ENCODE peak calls at places on chromosome 16, in four cellular contexts. One of them, this sample, is unnamed.

GRCh38 chr16:2520784-2521577 is 810 bp downstream of the AMDHD2 start:
- DNase-seq in epithelial cell of prostate: no peak
- DNase-seq in uterus: no peak
- DNase-seq in pancreas: peak
- DNase-seq in this sample: no peak

GRCh38 chr16:11080327-11080967 is 136.1 kb downstream of the CLEC16A start:
- DNase-seq in pancreas: no peak
- DNase-seq in uterus: no peak
- DNase-seq in epithelial cell of prostate: no peak
- DNase-seq in this sample: no peak

GRCh38 chr16:877242-878065 is 76.9 kb upstream of the GNG13 start:
- DNase-seq in epithelial cell of prostate: no peak
- DNase-seq in pancreas: no peak
- DNase-seq in uterus: no peak
- DNase-seq in this sample: no peak

GRCh38 chr16:61471737-61472136 is 564.5 kb downstream of the CDH8 start:
- DNase-seq in uterus: no peak
- DNase-seq in pancreas: no peak
- DNase-seq in epithelial cell of prostate: no peak
- DNase-seq in this sample: no peak

GRCh38 chr16:16150117-16150877 is 73.0 kb downstream of the ABCC6 start:
- DNase-seq in epithelial cell of prostate: no peak
- DNase-seq in uterus: peak
- DNase-seq in pancreas: peak
- DNase-seq in this sample: no peak

GRCh38 chr16:17556276-17557052 is 85.7 kb upstream of the XYLT1 start:
- DNase-seq in uterus: no peak
- DNase-seq in pancreas: no peak
- DNase-seq in epithelial cell of prostate: peak
- DNase-seq in this sample: no peak

GRCh38 chr16:77553130-77553529 is 118.3 kb upstream of the ADAMTS18 start:
- DNase-seq in pancreas: no peak
- DNase-seq in uterus: no peak
- DNase-seq in epithelial cell of prostate: no peak
- DNase-seq in this sample: no peak

GRCh38 chr16:728890-729744 is 2.2 kb downstream of the HAGHL start:
- DNase-seq in pancreas: peak
- DNase-seq in epithelial cell of prostate: no peak
- DNase-seq in uterus: no peak
- DNase-seq in this sample: no peak

GRCh38 chr16:12089492-12090161 is 113.1 kb downstream of the SNX29 start:
- DNase-seq in uterus: no peak
- DNase-seq in epithelial cell of prostate: peak
- DNase-seq in pancreas: no peak
- DNase-seq in this sample: no peak

GRCh38 chr16:28935924-28936783 is 4.4 kb downstream of the CD19 start:
- DNase-seq in uterus: peak
- DNase-seq in epithelial cell of prostate: no peak
- DNase-seq in pancreas: peak
- DNase-seq in this sample: peak

GRCh38 chr16:85369060-85369459 is 244.1 kb upstream of the GSE1 start:
- DNase-seq in pancreas: no peak
- DNase-seq in uterus: no peak
- DNase-seq in epithelial cell of prostate: no peak
- DNase-seq in this sample: no peak

GRCh38 chr16:67613808-67614207 is 31.1 kb upstream of the CARMIL2 start:
- DNase-seq in uterus: no peak
- DNase-seq in epithelial cell of prostate: no peak
- DNase-seq in pancreas: no peak
- DNase-seq in this sample: no peak

GRCh38 chr16:50025544-50025931 is 513 bp downstream of the CNEP1R1 start:
- DNase-seq in uterus: no peak
- DNase-seq in pancreas: no peak
- DNase-seq in epithelial cell of prostate: no peak
- DNase-seq in this sample: no peak

GRCh38 chr16:85209526-85210121 is 97.4 kb upstream of the CIBAR2 start:
- DNase-seq in uterus: no peak
- DNase-seq in pancreas: peak
- DNase-seq in epithelial cell of prostate: no peak
- DNase-seq in this sample: no peak

GRCh38 chr16:4649744-4650442 is 25.3 kb downstream of the MGRN1 start:
- DNase-seq in pancreas: no peak
- DNase-seq in epithelial cell of prostate: no peak
- DNase-seq in uterus: no peak
- DNase-seq in this sample: no peak

GRCh38 chr16:17063156-17063555 is 407.6 kb downstream of the XYLT1 start:
- DNase-seq in pancreas: no peak
- DNase-seq in uterus: no peak
- DNase-seq in epithelial cell of prostate: peak
- DNase-seq in this sample: no peak

GRCh38 chr16:87487361-87487924 is 5.4 kb downstream of the ZCCHC14 start:
- DNase-seq in epithelial cell of prostate: peak
- DNase-seq in pancreas: peak
- DNase-seq in uterus: no peak
- DNase-seq in this sample: no peak

GRCh38 chr16:84096447-84097005 is 20.2 kb downstream of the MBTPS1 start:
- DNase-seq in uterus: no peak
- DNase-seq in pancreas: no peak
- DNase-seq in epithelial cell of prostate: no peak
- DNase-seq in this sample: no peak

GRCh38 chr16:72903176-72903575 is 144.8 kb downstream of the ZFHX3 start:
- DNase-seq in uterus: no peak
- DNase-seq in pancreas: no peak
- DNase-seq in epithelial cell of prostate: no peak
- DNase-seq in this sample: no peak

GRCh38 chr16:11383481-11384183 is 38.4 kb downstream of the RMI2 start:
- DNase-seq in uterus: no peak
- DNase-seq in epithelial cell of prostate: no peak
- DNase-seq in pancreas: no peak
- DNase-seq in this sample: no peak

GRCh38 chr16:53346-54236 is at the start of the genes POLR3K and SNRNP25:
- DNase-seq in uterus: peak
- DNase-seq in pancreas: peak
- DNase-seq in epithelial cell of prostate: peak
- DNase-seq in this sample: peak

GRCh38 chr16:81096715-81097208 is 567 bp upstream of the GCSH start:
- DNase-seq in uterus: peak
- DNase-seq in pancreas: no peak
- DNase-seq in epithelial cell of prostate: no peak
- DNase-seq in this sample: no peak
- H3K27ac ChIP-seq in uterus: peak
- H3K27ac ChIP-seq in pancreas: no peak
- H3K27ac ChIP-seq in epithelial cell of prostate: peak
- H3K27ac ChIP-seq in this sample: peak

GRCh38 chr16:22188595-22189442 is 17.3 kb upstream of the EEF2K start:
- DNase-seq in epithelial cell of prostate: peak
- DNase-seq in pancreas: peak
- DNase-seq in uterus: peak
- DNase-seq in this sample: peak
- H3K27ac ChIP-seq in epithelial cell of prostate: peak
- H3K27ac ChIP-seq in pancreas: peak
- H3K27ac ChIP-seq in uterus: peak
- H3K27ac ChIP-seq in this sample: peak

DNA sequence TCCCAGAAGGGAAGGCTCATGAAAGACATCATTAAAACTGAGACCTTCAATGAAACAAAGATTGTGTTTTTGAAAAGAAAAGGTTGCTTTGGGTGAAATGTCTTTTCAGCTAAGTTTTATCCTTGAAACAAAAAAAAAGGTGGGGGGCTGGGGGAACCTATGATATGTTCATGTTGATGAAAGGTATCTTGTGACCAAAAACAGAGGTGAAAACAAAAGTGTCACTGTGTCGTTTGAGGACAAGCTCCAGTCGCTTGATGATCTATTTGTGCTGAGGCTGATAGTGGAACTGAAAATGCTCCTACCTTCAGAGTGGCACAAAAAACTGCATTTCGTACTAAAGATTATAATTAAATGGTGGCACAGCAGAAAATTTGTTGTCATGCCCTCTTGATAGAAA is 59.0 kb downstream of the IQCK start:
- DNase-seq in epithelial cell of prostate: no peak
- DNase-seq in pancreas: no peak
- DNase-seq in uterus: no peak
- DNase-seq in this sample: no peak
- H3K27ac ChIP-seq in epithelial cell of prostate: no peak
- H3K27ac ChIP-seq in pancreas: no peak
- H3K27ac ChIP-seq in uterus: no peak
- H3K27ac ChIP-seq in this sample: peak

GRCh38 chr16:89095401-89095974 is 1.8 kb downstream of the ACSF3 start:
- DNase-seq in uterus: no peak
- DNase-seq in pancreas: no peak
- DNase-seq in epithelial cell of prostate: no peak
- DNase-seq in this sample: no peak
- H3K27ac ChIP-seq in uterus: no peak
- H3K27ac ChIP-seq in pancreas: no peak
- H3K27ac ChIP-seq in epithelial cell of prostate: no peak
- H3K27ac ChIP-seq in this sample: no peak

This sample was measured in breast epithelium.